ENCODE peak calls at places on chromosomes 2 and 18, in four cellular contexts. U, V, W and Y are unnamed samples.

GRCh38 chr2:96493072-96493471 is 12.1 kb downstream of the NEURL3 start:
- DNase-seq in U (no peak), V (no peak), W (no peak), Y (no peak)

GRCh38 chr2:48114256-48114655 is 208.0 kb upstream of the FBXO11 start:
- DNase-seq in U (peak; percentile 80), V (peak; percentile 29), W (no peak), Y (peak; percentile 44)

GRCh38 chr18:65876310-65876709 is 125.5 kb downstream of the CDH7 start:
- DNase-seq in U (no peak), V (no peak), W (no peak), Y (no peak)

GRCh38 chr2:120454993-120455789 is 109.3 kb downstream of the INHBB start:
- DNase-seq in U (peak; percentile 48), V (no peak), W (no peak), Y (no peak)

GRCh38 chr2:28449489-28450395 is 46.1 kb upstream of the PLB1 start:
- DNase-seq in U (peak; percentile 31), V (no peak), W (peak; percentile 46), Y (no peak)

GRCh38 chr2:217277646-217278048 is 417.8 kb upstream of the TNP1 start:
- DNase-seq in U (peak; percentile 97), V (peak; percentile 81), W (peak; percentile 83), Y (peak; percentile 91)

GRCh38 chr2:17878222-17879136 is at the start of gene KCNS3:
- DNase-seq in U (no peak), V (no peak), W (peak; percentile 67), Y (peak; percentile 23)

GRCh38 chr2:176107731-176108181 is 676 bp downstream of the HOXD11 start:
- DNase-seq in U (no peak), V (no peak), W (peak; percentile 64), Y (no peak)

GRCh38 chr2:1599301-1600085 is 144.8 kb downstream of the PXDN start:
- DNase-seq in U (no peak), V (no peak), W (no peak), Y (no peak)

GRCh38 chr18:21270453-21270852 is 28.4 kb downstream of the GREB1L start:
- DNase-seq in U (peak; percentile 27), V (no peak), W (no peak), Y (no peak)

GRCh38 chr2:112173646-112174319 is 35.6 kb downstream of the FBLN7 start:
- DNase-seq in U (no peak), V (no peak), W (no peak), Y (no peak)

GRCh38 chr2:64654063-64654811 is 524 bp upstream of the SERTAD2 start:
- DNase-seq in U (peak; percentile 83), V (no peak), W (peak; percentile 92), Y (peak; percentile 93)

GRCh38 chr2:46632349-46632748 is 153.0 kb downstream of the TMEM247 start:
- DNase-seq in U (peak; percentile 86), V (no peak), W (no peak), Y (peak; percentile 67)

GRCh38 chr2:220166616-220167015 is 539.2 kb downstream of the SLC4A3 start:
- DNase-seq in U (no peak), V (no peak), W (no peak), Y (no peak)

GRCh38 chr2:213411582-213412289 is 127.5 kb downstream of the SPAG16 start:
- DNase-seq in U (no peak), V (no peak), W (no peak), Y (no peak)

GRCh38 chr18:36814994-36815393 is 13.8 kb downstream of the TPGS2 start:
- DNase-seq in U (no peak), V (no peak), W (no peak), Y (no peak)

GRCh38 chr18:48902023-48902855 is 48.5 kb downstream of the SMAD7 start:
- DNase-seq in U (peak; percentile 95), V (peak; percentile 43), W (peak; percentile 93), Y (peak; percentile 90)

GRCh38 chr2:241886840-241887447 is 17.4 kb downstream of the RTP5 start:
- DNase-seq in U (no peak), V (no peak), W (no peak), Y (no peak)

GRCh38 chr2:235666240-235666781 is 172.5 kb downstream of the AGAP1 start:
- DNase-seq in U (peak; percentile 93), V (peak; percentile 83), W (peak; percentile 61), Y (peak; percentile 90)

GRCh38 chr2:136113767-136114070 is 4.2 kb downstream of the CXCR4 start:
- DNase-seq in U (no peak), V (no peak), W (no peak), Y (no peak)

GRCh38 chr2:136116111-136116812 is 1.7 kb downstream of the CXCR4 start:
- DNase-seq in U (no peak), V (no peak), W (peak; percentile 68), Y (no peak)

GRCh38 chr2:136114392-136114791 is 3.6 kb downstream of the CXCR4 start:
- DNase-seq in U (no peak), V (no peak), W (no peak), Y (no peak)

GRCh38 chr2:136116813-136117390 is 1.0 kb downstream of the CXCR4 start:
- DNase-seq in U (no peak), V (no peak), W (no peak), Y (no peak)

DNA sequence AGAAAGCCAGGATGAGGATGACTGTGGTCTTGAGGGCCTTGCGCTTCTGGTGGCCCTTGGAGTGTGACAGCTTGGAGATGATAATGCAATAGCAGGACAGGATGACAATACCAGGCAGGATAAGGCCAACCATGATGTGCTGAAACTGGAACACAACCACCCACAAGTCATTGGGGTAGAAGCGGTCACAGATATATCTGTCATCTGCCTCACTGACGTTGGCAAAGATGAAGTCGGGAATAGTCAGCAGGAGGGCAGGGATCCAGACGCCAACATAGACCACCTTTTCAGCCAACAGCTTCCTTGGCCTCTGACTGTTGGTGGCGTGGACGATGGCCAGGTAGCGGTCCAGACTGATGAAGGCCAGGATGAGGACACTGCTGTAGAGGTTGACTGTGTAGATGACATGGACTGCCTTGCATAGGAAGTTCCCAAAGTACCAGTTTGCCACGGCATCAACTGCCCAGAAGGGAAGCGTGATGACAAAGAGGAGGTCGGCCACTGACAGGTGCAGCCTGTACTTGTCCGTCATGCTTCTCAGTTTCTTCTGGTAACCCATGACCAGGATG is 2.7 kb downstream of the CXCR4 start:
- DNase-seq in U (no peak), V (no peak), W (no peak), Y (no peak)
- H3K4me3 ChIP-seq in U (no peak overlapping the region), V (no peak overlapping the region), W (no peak overlapping the region), Y (no peak overlapping the region)

GRCh38 chr2:126425943-126426342 is 230.0 kb upstream of the GYPC start:
- DNase-seq in U (no peak), V (no peak), W (no peak), Y (no peak)

DNA sequence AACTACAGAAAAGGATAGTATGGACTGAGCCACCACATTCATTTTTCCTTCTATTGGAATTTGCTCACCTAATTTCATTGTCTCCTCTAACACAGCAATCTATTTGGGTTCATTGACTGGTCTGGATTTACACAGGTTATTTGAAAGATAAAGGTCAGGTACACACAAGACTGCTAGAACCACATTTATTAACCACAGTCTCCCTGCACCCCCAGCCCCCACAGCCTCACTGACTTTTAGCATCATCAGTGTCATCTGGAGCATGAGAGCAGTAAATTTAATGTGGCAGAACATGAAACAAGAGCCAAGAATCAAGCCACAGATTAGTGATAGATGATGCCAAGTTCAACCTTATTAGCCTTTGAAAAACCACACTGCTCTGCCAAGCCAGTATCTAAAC is 226.8 kb upstream of the GYPC start:
- DNase-seq in U (no peak), V (no peak), W (no peak), Y (no peak)
- H3K4me3 ChIP-seq in U (no peak overlapping the region), V (no peak overlapping the region), W (no peak overlapping the region), Y (no peak overlapping the region)

GRCh38 chr2:163625632-163626031 is 110.2 kb downstream of the FIGN start:
- DNase-seq in U (no peak), V (no peak), W (no peak), Y (no peak)

GRCh38 chr2:163626208-163626607 is 109.6 kb downstream of the FIGN start:
- DNase-seq in U (no peak), V (no peak), W (no peak), Y (no peak)

GRCh38 chr2:163617517-163617916 is 118.3 kb downstream of the FIGN start:
- DNase-seq in U (no peak), V (no peak), W (no peak), Y (no peak)

DNA sequence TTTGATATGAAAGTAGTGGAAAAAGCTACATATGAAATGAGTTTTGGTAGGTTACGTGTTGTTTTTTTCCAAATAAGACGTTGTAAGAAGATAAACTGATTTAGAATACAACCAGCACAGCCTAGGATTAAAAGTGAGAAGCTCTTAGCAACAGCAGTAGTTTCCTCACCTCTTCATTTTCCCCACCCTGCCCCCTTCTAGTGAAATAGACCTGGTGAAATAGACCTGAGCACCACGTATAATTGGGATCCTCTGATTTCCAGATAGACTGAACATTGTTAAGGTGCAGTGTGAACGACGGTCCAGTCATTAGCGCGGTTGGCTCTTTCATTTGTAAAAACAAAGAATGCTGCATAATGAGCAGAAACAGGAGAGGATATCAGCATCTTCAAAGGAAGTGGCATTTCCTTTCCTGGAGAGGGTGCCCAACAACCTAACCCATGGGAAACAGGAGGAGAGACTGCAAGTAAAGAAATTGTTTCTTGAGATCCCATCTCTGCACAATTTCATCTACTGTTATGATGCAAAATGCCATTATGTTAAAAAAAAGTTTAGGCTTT is 114.3 kb downstream of the FIGN start:
- DNase-seq in U (no peak), V (no peak), W (no peak), Y (no peak)
- H3K4me3 ChIP-seq in U (no peak overlapping the region), V (no peak overlapping the region), W (no peak overlapping the region), Y (no peak overlapping the region)

GRCh38 chr2:168907940-168908662 is 7.0 kb downstream of the G6PC2 start:
- DNase-seq in U (no peak), V (no peak), W (no peak), Y (no peak)
- H3K4me3 ChIP-seq in U (no peak overlapping the region), V (no peak overlapping the region), W (no peak overlapping the region), Y (no peak overlapping the region)

DNA sequence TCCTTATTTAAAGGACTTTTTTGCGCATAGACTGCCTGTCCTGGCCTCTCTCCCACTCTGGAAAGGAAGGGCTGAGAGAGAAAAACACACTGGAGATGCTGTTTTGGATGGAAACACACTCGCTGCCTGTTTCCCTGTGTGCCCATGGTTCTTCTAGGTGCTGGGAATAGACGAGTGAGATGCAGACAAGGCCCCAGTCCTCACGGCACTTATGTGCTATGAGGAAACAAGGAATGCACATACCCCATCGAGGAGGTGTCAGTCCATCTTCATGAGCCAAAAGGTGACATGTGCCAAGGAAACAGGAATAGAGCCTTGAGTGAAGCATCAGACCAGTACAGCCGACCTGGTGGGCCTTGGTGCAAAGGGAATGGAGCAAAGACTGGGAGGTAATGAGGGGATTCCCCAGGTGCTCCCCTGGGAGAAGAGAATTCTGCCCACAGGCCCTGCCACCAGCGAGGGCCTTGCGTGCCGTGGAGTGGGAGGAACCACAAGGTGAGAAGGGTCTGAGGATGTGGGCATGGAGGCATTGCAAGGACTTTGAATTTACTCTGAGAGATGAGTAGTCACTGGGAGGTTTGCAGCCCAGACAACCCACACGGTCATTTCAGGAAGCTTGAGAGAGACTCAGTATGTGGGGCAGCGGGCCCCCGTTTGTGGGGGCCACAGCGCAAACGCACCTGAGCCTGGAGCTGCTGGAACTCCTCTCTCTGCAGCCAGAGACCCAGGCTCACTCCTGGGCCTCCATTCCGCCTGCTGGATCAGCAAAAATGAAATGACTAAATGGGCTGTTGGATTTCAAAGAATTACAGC is 197.5 kb upstream of the COPS8 start:
- DNase-seq in U (no peak), V (no peak), W (no peak), Y (peak; percentile 11)
- H3K4me3 ChIP-seq in U (no peak overlapping the region), V (no peak overlapping the region), W (no peak overlapping the region), Y (no peak overlapping the region)